ENCODE peak calls at places on chromosomes 4 and X, in five cellular contexts. S, V, P, J and T are unnamed samples.

GRCh38 chr4:170122252-170122651 is 32.5 kb upstream of the AADAT start:
- DNase-seq in V (no peak), J (no peak), S (no peak), P (no peak), T (no peak)

GRCh38 chr4:171186700-171187099 is 626.5 kb upstream of the GALNTL6 start:
- DNase-seq in J (no peak), S (no peak), V (no peak), P (peak), T (no peak)

GRCh38 chrX:477441-478012 is 90.8 kb upstream of the PPP2R3B start:
- DNase-seq in P (no peak), V (no peak), J (no peak), S (no peak), T (no peak)

GRCh38 chr4:184250795-184251679 is 33.4 kb upstream of the ENPP6 start:
- DNase-seq in P (no peak), J (peak), V (peak), S (peak), T (no peak)

GRCh38 chr4:111494471-111494870 is 650.8 kb upstream of the FAM241A start:
- DNase-seq in J (no peak), P (no peak), V (peak), S (no peak), T (no peak)

GRCh38 chr4:121554377-121554776 is 142.4 kb downstream of the ANXA5 start:
- DNase-seq in J (no peak), S (peak), V (peak), P (no peak), T (no peak)

GRCh38 chr4:1767770-1768366 is 25.2 kb upstream of the FGFR3 start:
- DNase-seq in J (peak), S (peak), V (peak), P (peak), T (peak)

GRCh38 chr4:17138847-17139246 is 240.4 kb upstream of the LDB2 start:
- DNase-seq in S (no peak), J (no peak), P (no peak), V (no peak), T (no peak)

GRCh38 chr4:172656055-172656454 is 512.6 kb upstream of the GALNT7 start:
- DNase-seq in V (no peak), P (no peak), J (no peak), S (no peak), T (no peak)

GRCh38 chrX:51395807-51396728 is 63.4 kb downstream of the NUDT10 start:
- DNase-seq in P (peak), S (peak), J (peak), V (no peak), T (no peak)

GRCh38 chr4:86522349-86522748 is 71.8 kb upstream of the PTPN13 start:
- DNase-seq in S (peak), J (no peak), V (peak), P (no peak), T (no peak)

GRCh38 chr4:183142566-183143545 is 43.8 kb downstream of the WWC2 start:
- DNase-seq in S (peak), V (peak), J (peak), P (peak), T (no peak)

GRCh38 chr4:57109847-57110634 is at the start of gene IGFBP7:
- DNase-seq in S (no peak), J (peak), V (peak), P (peak), T (peak)

GRCh38 chrX:11793734-11794133 is 35.7 kb downstream of the MSL3 start:
- DNase-seq in P (no peak), V (no peak), S (no peak), J (no peak), T (no peak)

GRCh38 chr4:168632246-168632832 is 135.5 kb downstream of the PALLD start:
- DNase-seq in P (no peak), V (no peak), S (no peak), J (peak), T (no peak)

GRCh38 chr4:186621959-186622553 is 66.7 kb upstream of the MTNR1A start:
- DNase-seq in V (peak), P (no peak), J (no peak), S (peak), T (no peak)

GRCh38 chr4:78651250-78651860 is 99.8 kb downstream of the ANXA3 start:
- DNase-seq in P (no peak), S (no peak), J (no peak), V (no peak), T (no peak)

GRCh38 chr4:105369988-105370387 is 103.9 kb downstream of the PPA2 start:
- DNase-seq in J (no peak), V (peak), S (peak), P (no peak), T (no peak)

GRCh38 chrX:42290608-42291007 is 367.3 kb upstream of the CASK start:
- DNase-seq in S (peak), P (no peak), V (peak), J (no peak), T (no peak)

GRCh38 chr4:185028625-185029024 is 10.3 kb downstream of the HELT start:
- DNase-seq in J (no peak), V (no peak), P (no peak), S (no peak), T (no peak)

GRCh38 chr4:15004701-15005301 is 2.5 kb downstream of the CPEB2 start:
- DNase-seq in V (peak), P (peak), S (peak), J (peak), T (peak)

GRCh38 chrX:10597871-10598270 is 22.5 kb downstream of the MID1 start:
- DNase-seq in V (peak), S (peak), P (peak), J (peak), T (peak)

GRCh38 chr4:118410143-118410542 is 57.3 kb upstream of the PRSS12 start:
- DNase-seq in S (peak), J (no peak), P (no peak), V (peak), T (no peak)

GRCh38 chrX:153829799-153830631 is at the start of gene PDZD4:
- DNase-seq in V (no peak), P (no peak), S (no peak), J (peak), T (no peak)

GRCh38 chr4:56414135-56414675 is 21.2 kb downstream of the PPAT start:
- DNase-seq in S (peak), V (peak), P (no peak), J (no peak), T (no peak)

GRCh38 chr4:189092596-189092995 is 848.1 kb upstream of the FRG1 start:
- DNase-seq in J (no peak), S (peak), V (peak), P (no peak), T (no peak)

GRCh38 chrX:44904542-44905115 is 31.6 kb downstream of the KDM6A start:
- DNase-seq in J (no peak), P (no peak), V (no peak), S (no peak), T (no peak)

GRCh38 chr4:143404555-143404954 is 67.9 kb downstream of the GAB1 start:
- DNase-seq in P (peak), S (no peak), V (no peak), J (no peak), T (no peak)

GRCh38 chrX:50697691-50698090 is 116.3 kb downstream of the SHROOM4 start:
- DNase-seq in P (no peak), S (peak), V (peak), J (peak), T (no peak)

GRCh38 chrX:16661495-16661894 is 11.5 kb downstream of the S100G start:
- DNase-seq in S (no peak), J (no peak), V (no peak), P (no peak), T (no peak)

GRCh38 chrX:145609951-145610511 is 207.6 kb upstream of the SLITRK2 start:
- DNase-seq in J (no peak), V (no peak), P (no peak), S (peak), T (no peak)

GRCh38 chrX:143669395-143669794 is 33.5 kb upstream of the SLITRK4 start:
- DNase-seq in J (no peak), P (no peak), V (peak), S (no peak), T (no peak)

GRCh38 chrX:78124304-78124703 is 15.1 kb downstream of the TAF9B start:
- DNase-seq in V (peak), S (peak), J (no peak), P (no peak), T (no peak)

GRCh38 chrX:78123190-78123589 is 16.3 kb downstream of the TAF9B start:
- DNase-seq in J (no peak), S (no peak), P (no peak), V (no peak), T (no peak)

GRCh38 chrX:78118628-78119027 is 14.6 kb downstream of the PGK1 start:
- DNase-seq in P (no peak), V (no peak), S (no peak), J (no peak), T (no peak)

GRCh38 chrX:78116365-78116764 is 12.3 kb downstream of the PGK1 start:
- DNase-seq in S (no peak), J (no peak), P (no peak), V (no peak), T (no peak)

GRCh38 chrX:78119521-78120227 is 15.6 kb downstream of the PGK1 start:
- DNase-seq in J (no peak), V (peak), P (no peak), S (no peak), T (no peak)
- TF ChIP-seq CTCF in J (peak), V (peak), P (no peak), S (no peak), T (peak)

DNA sequence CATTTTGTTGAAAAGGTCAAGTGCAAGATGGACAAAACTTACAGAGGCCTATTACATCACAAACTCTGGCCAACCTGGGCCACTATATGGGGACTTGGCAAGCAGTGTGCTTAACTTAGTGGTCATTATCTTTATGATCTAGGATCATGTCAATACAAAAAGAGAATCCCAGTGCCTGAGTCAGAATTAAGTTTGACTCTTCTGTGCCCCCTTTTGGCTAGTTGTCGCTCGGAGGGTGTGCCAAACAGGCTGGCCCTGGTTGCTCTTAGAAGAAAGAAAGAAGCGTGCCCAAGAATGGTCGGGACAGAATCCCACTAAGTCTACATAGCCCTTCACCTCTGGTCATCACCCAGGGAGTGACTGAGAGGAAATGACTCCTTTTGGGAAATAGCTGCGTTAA is 100.1 kb downstream of the EIF4E start:
- DNase-seq in S (no peak), V (no peak), P (no peak), J (no peak), T (peak)
- TF ChIP-seq CTCF in S (no peak), V (no peak), P (no peak), J (no peak), T (no peak)

DNA sequence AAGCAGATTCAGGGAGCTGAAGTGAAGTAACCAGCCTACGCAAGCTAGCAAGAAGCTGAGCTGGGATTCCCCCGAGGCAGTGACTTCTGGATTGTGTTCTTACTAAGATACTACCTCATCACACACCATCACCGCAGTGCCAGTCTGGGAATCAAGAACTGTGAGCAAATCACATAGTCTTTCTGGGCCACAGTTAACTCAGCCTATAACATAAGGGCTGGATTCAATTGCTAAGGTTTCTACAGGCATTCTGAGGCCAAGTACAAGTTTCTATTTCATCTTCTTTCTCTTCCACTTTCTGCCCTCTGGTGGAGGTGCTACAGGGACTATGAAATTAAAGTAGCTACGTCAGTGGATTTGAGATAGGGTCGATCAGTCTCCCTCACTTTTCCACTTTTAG is 1.4 kb upstream of the CORIN start:
- DNase-seq in J (peak), S (peak), V (peak), P (no peak), T (no peak)
- TF ChIP-seq CTCF in J (peak), S (peak), V (peak), P (no peak), T (no peak)

GRCh38 chr4:22434895-22435294 is 81.0 kb downstream of the ADGRA3 start:
- DNase-seq in S (peak), V (peak), P (peak), J (peak), T (peak)
- TF ChIP-seq CTCF in S (peak), V (peak), P (peak), J (peak), T (no peak)

GRCh38 chr4:138697771-138698170 is 317.8 kb upstream of the NOCT start:
- DNase-seq in V (peak), P (no peak), S (peak), J (no peak), T (no peak)
- TF ChIP-seq CTCF in V (no peak), P (no peak), S (no peak), J (no peak), T (no peak)

DNA sequence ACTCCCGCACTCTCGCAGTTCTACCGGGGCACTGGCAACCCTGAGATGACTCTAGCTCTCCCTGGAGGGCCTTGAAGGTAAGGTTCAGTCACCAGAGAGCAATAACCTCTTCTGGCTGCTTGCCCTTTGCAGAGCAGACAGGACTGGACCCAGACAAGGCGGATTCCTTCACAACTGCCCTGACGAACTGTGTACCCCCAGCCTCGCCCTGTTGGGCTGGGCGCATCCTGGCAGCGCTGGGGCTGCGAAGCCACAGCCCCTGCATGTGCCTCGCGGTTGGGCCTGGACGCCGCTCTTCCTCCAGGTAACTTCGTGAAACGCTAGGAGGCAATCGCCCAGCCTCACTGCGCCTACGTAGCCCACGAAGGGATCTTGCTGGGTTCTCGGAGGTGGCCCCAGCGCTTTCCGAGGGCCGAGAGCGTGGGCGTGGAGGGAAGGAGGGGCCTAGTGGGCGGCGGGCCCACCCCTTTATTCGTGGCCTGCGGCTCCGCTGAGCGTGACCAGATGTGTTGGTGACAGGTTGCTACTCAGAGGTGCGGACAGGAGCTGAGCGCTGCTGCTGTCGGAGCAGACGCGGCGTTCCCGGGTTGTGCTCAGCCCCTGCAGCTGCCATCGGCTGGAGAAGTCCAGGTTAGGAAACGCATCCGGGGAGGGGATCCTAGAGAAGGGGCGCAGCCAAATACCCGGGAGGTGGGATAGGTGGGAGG is 1.9 kb upstream of the MAMLD1 start:
- DNase-seq in P (peak), J (peak), V (peak), S (peak), T (no peak)
- TF ChIP-seq CTCF in P (no peak), J (no peak), V (no peak), S (no peak), T (no peak)

GRCh38 chrX:134673123-134673522 is 14.9 kb upstream of the PLAC1 start:
- DNase-seq in J (no peak), P (no peak), S (no peak), V (no peak), T (no peak)

GRCh38 chrX:134679644-134680043 is 21.4 kb upstream of the PLAC1 start:
- DNase-seq in P (no peak), V (no peak), J (no peak), S (no peak), T (no peak)

GRCh38 chrX:134676440-134676839 is 18.2 kb upstream of the PLAC1 start:
- DNase-seq in V (peak), J (no peak), S (peak), P (no peak), T (no peak)

GRCh38 chrX:134679226-134679625 is 21.0 kb upstream of the PLAC1 start:
- DNase-seq in J (no peak), S (peak), P (no peak), V (no peak), T (no peak)

GRCh38 chrX:134677332-134677731 is 19.1 kb upstream of the PLAC1 start:
- DNase-seq in S (no peak), J (no peak), V (no peak), P (no peak), T (no peak)
- TF ChIP-seq CTCF in S (no peak), J (no peak), V (no peak), P (no peak), T (no peak)

GRCh38 chr4:110424144-110424543 is 51.8 kb upstream of the ENPEP start:
- DNase-seq in P (no peak), S (no peak), J (no peak), V (no peak), T (no peak)
- TF ChIP-seq CTCF in P (no peak), S (no peak), J (no peak), V (no peak), T (no peak)